ENCODE peak calls at places on chromosomes 13 and 19, in five cellular contexts. I is breast epithelium, X is GM13976, V is tibial artery, J is brain microvascular endothelial cell. R is an unnamed sample.

GRCh38 chr19:3080281-3080680 is 13.9 kb upstream of the GNA11 start:
- DNase-seq in I (peak; percentile 77), X (no peak), V (no peak), J (peak; percentile 36), R (no peak)

GRCh38 chr13:79775830-79776229 is 294.9 kb downstream of the NDFIP2 start:
- DNase-seq in I (no peak), X (peak; percentile 25), V (peak; percentile 25), J (peak; percentile 77), R (no peak)

GRCh38 chr13:112729408-112729807 is 39.6 kb downstream of the ATP11A start:
- DNase-seq in I (no peak), X (no peak), V (peak; percentile 12), J (no peak), R (no peak)

GRCh38 chr19:4717191-4717965 is 6.3 kb downstream of the DPP9 start:
- DNase-seq in I (no peak), X (no peak), V (no peak), J (peak; percentile 92), R (no peak)

GRCh38 chr13:97030705-97031452 is 36.6 kb upstream of the OXGR1 start:
- DNase-seq in I (no peak), X (peak; percentile 40), V (no peak), J (peak; percentile 67), R (no peak)

GRCh38 chr13:23447927-23448326 is 14.4 kb upstream of the SACS start:
- DNase-seq in I (no peak), X (no peak), V (no peak), J (no peak), R (no peak)

GRCh38 chr13:42001580-42001979 is 40.7 kb upstream of the VWA8 start:
- DNase-seq in I (no peak), X (no peak), V (no peak), J (peak; percentile 76), R (no peak)

GRCh38 chr13:39603424-39603947 is 493 bp upstream of the LHFPL6 start:
- DNase-seq in I (no peak), X (no peak), V (no peak), J (no peak), R (no peak)

GRCh38 chr13:114106526-114106925 is 25.9 kb downstream of the RASA3 start:
- DNase-seq in I (no peak), X (no peak), V (no peak), J (no peak), R (no peak)

GRCh38 chr19:39410620-39411005 is 1.9 kb upstream of the PLEKHG2 start:
- DNase-seq in I (no peak), X (no peak), V (no peak), J (no peak), R (no peak)

GRCh38 chr13:113917523-113918371 is 53.9 kb upstream of the GAS6 start:
- DNase-seq in I (peak; percentile 15), X (no peak), V (peak; percentile 17), J (no peak), R (peak; percentile 64)

GRCh38 chr13:108812165-108812564 is 182.8 kb downstream of the MYO16 start:
- DNase-seq in I (no peak), X (no peak), V (no peak), J (no peak), R (no peak)

DNA sequence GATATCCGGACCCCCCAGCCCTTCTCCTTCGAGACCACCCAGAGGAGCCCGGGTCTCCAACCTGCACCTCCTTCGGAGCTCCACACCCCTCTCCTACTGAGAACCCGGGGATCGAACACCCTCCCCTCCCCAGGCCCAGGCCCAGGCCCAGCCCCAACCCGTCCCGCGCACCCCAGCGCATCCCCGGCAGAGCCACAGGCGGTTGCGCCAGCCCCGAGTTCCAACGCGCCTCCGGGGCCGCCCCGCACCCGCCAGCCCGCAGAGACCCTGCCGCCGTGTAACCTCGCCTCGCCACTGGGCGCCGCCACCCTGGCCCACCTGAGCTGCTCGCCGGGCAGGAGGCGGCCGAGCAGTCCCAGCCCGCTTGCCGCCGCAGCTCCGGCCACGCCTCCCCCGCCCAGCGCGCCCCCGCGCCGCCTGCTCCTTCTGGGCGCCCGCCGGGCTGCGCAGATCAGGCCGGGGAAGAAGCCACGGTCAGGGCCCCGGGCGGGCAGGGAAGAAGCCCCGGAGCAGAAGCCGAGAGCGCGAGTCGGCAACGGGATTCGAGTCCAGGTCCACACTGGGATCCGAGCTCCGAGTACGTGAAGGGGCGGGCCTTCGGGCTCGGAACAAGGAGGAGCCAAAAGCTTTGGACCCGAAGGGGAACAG is at the start of gene MBOAT7:
- DNase-seq in I (no peak), X (peak; percentile 84), V (no peak), J (no peak), R (no peak)
- TF ChIP-seq CTCF in I (no peak), X (peak; percentile 50), V (no peak), J (peak; percentile 19), R (peak; percentile 44)

DNA sequence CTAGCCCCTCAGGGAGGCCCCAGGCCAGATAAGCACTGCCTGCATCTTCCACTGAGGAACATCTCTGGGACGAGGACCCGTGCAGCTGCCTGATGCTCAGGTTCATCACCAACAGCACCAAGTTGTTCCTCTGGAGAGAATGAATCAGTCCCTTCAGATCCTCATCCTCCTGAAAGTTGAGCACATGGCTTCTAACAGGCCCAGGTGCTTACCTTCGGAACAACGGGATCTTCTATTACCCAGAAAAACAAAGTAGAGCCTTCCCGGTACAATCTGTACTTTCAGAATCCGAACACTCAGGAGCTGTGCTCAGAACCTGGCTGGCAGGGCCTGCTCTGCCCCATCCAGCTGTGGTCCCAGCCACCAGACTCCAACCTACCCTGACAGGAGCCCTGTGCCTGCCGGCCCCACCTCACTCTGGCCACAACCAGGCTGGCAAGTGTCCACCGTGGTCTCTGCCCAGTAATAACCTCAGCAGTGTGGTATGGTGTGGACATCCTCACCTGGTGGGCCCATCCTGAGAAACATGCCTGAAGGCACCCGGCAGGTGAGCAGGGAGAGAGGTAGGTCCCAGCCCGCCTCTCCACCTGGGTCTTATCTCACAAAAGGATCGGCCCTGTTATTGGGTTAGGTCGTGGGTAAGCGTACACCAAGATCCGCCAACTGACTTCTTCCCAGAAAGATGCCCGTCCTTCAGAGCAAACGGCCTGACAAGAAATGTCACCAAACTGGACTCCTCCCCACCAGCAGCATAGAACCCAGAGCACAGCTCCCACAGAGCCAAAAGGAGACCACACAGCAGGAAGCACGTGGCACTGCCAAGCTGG is 34.1 kb downstream of the ELL start:
- DNase-seq in I (peak; percentile 47), X (no peak), V (no peak), J (no peak), R (no peak)
- TF ChIP-seq CTCF in I (no peak), X (no peak), V (peak; percentile 12), J (no peak), R (peak; percentile 21)

GRCh38 chr19:12139885-12140544 is at the start of gene ZNF20:
- DNase-seq in I (peak; percentile 96), X (peak; percentile 96), V (peak; percentile 97), J (peak; percentile 95), R (peak; percentile 96)

GRCh38 chr19:12139309-12139708 is 841 bp downstream of the ZNF20 start:
- DNase-seq in I (no peak), X (no peak), V (no peak), J (no peak), R (no peak)

GRCh38 chr19:12137541-12137940 is 2.6 kb downstream of the ZNF20 start:
- DNase-seq in I (no peak), X (no peak), V (no peak), J (no peak), R (no peak)

GRCh38 chr19:12141405-12141736 is 1.2 kb upstream of the ZNF20 start:
- DNase-seq in I (no peak), X (no peak), V (no peak), J (no peak), R (no peak)

DNA sequence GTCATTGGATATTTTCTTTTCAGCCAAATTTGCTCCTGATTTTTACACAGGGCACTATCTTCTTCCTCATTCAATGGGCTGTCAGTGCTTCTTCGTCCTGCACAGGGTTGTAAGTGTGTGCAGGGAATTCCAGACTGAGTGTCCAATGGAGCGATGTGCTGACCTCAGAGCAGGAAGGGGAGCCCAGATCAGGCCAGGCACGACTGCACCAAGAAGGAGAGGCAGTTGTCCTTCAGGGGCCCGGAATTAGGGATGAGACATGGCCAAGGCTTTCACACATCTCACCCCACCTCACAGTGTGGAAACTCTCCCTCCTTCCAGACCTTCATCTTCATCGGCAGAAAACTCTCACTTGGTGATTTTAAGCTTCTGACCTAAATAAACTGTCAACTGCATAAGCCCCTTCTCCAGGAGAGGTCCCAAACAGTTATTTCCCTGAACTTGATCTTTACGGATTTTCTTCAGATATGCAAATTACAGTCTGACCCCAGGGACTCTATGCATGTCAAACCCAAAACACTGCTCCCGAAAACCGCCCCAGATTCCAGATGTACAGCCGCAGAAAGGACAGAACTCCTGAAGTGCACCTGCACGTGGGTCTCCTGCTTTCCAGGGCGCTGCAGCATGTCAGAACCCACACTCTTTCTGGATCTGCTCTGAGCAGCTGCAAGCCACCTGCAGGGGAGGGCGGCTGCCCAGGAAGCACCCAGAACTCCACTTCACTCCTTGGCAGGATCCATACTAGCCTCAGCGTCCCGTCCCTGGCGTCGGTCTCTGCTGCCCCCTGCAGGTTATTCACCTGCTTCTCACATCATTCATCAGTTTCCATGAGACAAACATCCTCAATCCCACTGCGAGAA is 625 bp upstream of the ZNF20 start:
- DNase-seq in I (peak; percentile 77), X (peak; percentile 78), V (peak; percentile 84), J (peak; percentile 70), R (peak; percentile 85)
- TF ChIP-seq CTCF in I (peak; percentile 80), X (peak; percentile 82), V (peak; percentile 97), J (peak; percentile 89), R (peak; percentile 91)

GRCh38 chr19:28701491-28701890 is 511.5 kb downstream of the UQCRFS1 start:
- DNase-seq in I (no peak), X (no peak), V (no peak), J (no peak), R (no peak)

GRCh38 chr19:28706693-28707092 is 506.3 kb downstream of the UQCRFS1 start:
- DNase-seq in I (no peak), X (no peak), V (no peak), J (no peak), R (no peak)

GRCh38 chr19:28700176-28700575 is 512.8 kb downstream of the UQCRFS1 start:
- DNase-seq in I (no peak), X (no peak), V (no peak), J (no peak), R (no peak)

GRCh38 chr19:28703400-28703956 is 509.5 kb downstream of the UQCRFS1 start:
- DNase-seq in I (no peak), X (no peak), V (no peak), J (no peak), R (no peak)

DNA sequence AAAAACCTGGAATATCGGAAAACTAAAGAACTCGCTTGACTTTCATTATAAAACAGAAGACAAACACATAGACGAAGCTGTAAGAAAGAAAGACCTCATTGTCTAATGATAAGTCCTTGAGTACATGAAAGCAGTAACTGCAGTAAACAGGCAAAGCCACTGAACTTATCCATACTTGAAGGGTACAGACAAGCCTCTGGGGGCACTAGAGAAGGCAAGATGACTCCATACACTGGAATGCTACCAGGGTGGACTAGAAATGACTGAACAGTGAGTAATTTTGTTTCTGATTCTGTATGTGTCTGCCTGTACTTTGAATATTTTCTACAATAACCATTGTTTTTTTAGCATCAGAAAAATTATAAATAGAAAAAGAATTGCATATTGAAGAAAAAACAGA is 507.9 kb downstream of the UQCRFS1 start:
- DNase-seq in I (no peak), X (no peak), V (no peak), J (peak; percentile 80), R (no peak)
- TF ChIP-seq CTCF in I (no peak), X (no peak), V (no peak), J (peak; percentile 72), R (peak; percentile 67)

DNA sequence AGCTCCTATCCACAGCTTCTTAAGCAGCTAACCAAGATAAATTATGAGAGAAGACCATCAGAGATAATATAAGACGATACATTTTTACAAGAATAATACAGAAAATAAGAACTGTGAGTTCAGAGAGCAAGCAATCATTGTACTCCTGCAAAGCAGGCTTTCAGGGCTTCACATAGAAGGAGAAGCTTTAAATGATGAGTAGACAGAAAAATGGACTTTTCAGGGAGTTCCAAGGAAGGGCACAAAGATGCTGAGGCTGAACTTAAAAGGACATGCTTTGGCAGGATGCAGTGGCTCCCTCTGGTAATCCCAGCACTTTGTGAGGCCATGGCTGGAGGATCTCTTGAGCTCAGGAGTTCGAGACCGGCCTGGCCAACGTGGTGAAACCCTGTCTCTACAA is 159.5 kb downstream of the POU4F1 start:
- DNase-seq in I (no peak), X (no peak), V (no peak), J (no peak), R (no peak)
- TF ChIP-seq CTCF in I (no peak), X (no peak), V (no peak), J (no peak), R (no peak)

R was measured in type B pancreatic cell.